ENCODE peak calls at places on chromosomes 2 and 18, in nine cellular contexts. S is left cardiac atrium, M is upper lobe of right lung, D is left colon, V is right cardiac atrium, H is heart right ventricle, R is gastroesophageal sphincter, Y is activated B cell treated with CpG ODN at 0.5 μM for 24 hours, U is T-helper 17 cell. O is an unnamed sample.

GRCh38 chr2:201558665-201559064 is 84.6 kb downstream of the TMEM237 start:
- ATAC-seq in M (peak), Y (no peak), R (no peak), S (no peak), H (no peak), V (no peak), U (no peak), D (no peak), O (peak)

GRCh38 chr2:239188536-239188935 is 212.3 kb downstream of the HDAC4 start:
- ATAC-seq in S (no peak), R (no peak), D (no peak), H (no peak), V (no peak), U (no peak), M (no peak), Y (no peak), O (no peak)

GRCh38 chr2:118813601-118814000 is 33.8 kb downstream of the EN1 start:
- ATAC-seq in S (no peak), Y (no peak), R (no peak), U (no peak), D (no peak), H (no peak), V (no peak), M (no peak), O (no peak)

GRCh38 chr2:120562218-120563005 is 173.3 kb upstream of the GLI2 start:
- ATAC-seq in M (no peak), V (no peak), Y (no peak), H (no peak), S (no peak), U (no peak), D (peak), R (no peak), O (no peak)

GRCh38 chr2:236919209-236919608 is 166.5 kb upstream of the COPS8 start:
- ATAC-seq in H (no peak), V (peak), D (no peak), R (no peak), Y (no peak), S (no peak), M (peak), U (no peak), O (peak)

GRCh38 chr2:43985359-43985758 is 10.4 kb downstream of the LRPPRC start:
- ATAC-seq in R (no peak), D (no peak), U (no peak), H (no peak), V (no peak), Y (no peak), S (no peak), M (no peak), O (no peak)

GRCh38 chr2:216576611-216577010 is 56.6 kb upstream of the IGFBP2 start:
- ATAC-seq in M (no peak), U (no peak), D (no peak), Y (no peak), V (no peak), R (no peak), S (no peak), H (no peak), O (no peak)

GRCh38 chr2:221203138-221203537 is 369.0 kb downstream of the EPHA4 start:
- ATAC-seq in R (no peak), M (no peak), V (no peak), U (peak), S (no peak), Y (peak), D (peak), H (no peak), O (no peak)

GRCh38 chr2:21155365-21156136 is 31.8 kb downstream of the TDRD15 start:
- ATAC-seq in U (no peak), Y (no peak), H (no peak), D (no peak), M (no peak), R (no peak), S (no peak), V (no peak), O (no peak)

GRCh38 chr2:101277111-101277510 is 24.4 kb downstream of the CNOT11 start:
- ATAC-seq in U (no peak), V (no peak), H (no peak), M (peak), R (no peak), D (peak), Y (no peak), S (no peak), O (peak)

GRCh38 chr2:127560201-127560928 is 24.9 kb downstream of the MYO7B start:
- ATAC-seq in H (no peak), S (peak), R (no peak), M (peak), V (no peak), D (peak), Y (no peak), U (no peak), O (no peak)

GRCh38 chr2:136246086-136246669 is 128.2 kb upstream of the CXCR4 start:
- ATAC-seq in S (peak), R (no peak), U (peak), D (peak), Y (peak), V (peak), H (no peak), M (peak), O (peak)

GRCh38 chr18:52822160-52822559 is 482.2 kb downstream of the DCC start:
- ATAC-seq in Y (no peak), U (no peak), D (no peak), H (no peak), R (no peak), M (peak), V (no peak), S (no peak), O (no peak)

GRCh38 chr2:204004912-204005311 is 68.3 kb downstream of the ICOS start:
- ATAC-seq in Y (no peak), U (peak), R (no peak), H (no peak), S (no peak), M (no peak), D (no peak), V (no peak), O (no peak)

GRCh38 chr2:158776236-158776635 is 18.9 kb upstream of the DAPL1 start:
- ATAC-seq in H (no peak), M (no peak), U (no peak), R (no peak), S (no peak), Y (no peak), V (no peak), D (no peak), O (no peak)

GRCh38 chr18:80189197-80189865 is 58.0 kb downstream of the PARD6G start:
- ATAC-seq in D (no peak), M (no peak), R (no peak), S (no peak), U (no peak), H (no peak), Y (no peak), V (peak), O (no peak)

O was measured in esophagus mucosa.